ENCODE peak calls at places on chromosome 17, in ten cellular contexts. V is epithelial cell of esophagus, C is right lobe of liver, U is chondrocyte, W is colonic mucosa, G is cardiac fibroblast, I is cardiac muscle cell, B is fibroblast of villous mesenchyme, R is thoracic aorta, O is neural crest cell. M is an unnamed sample.

GRCh38 chr17:81388091-81388611 is 7.1 kb upstream of the BAHCC1 start:
- DNase-seq in V (no peak), C (no peak), U (no peak), W (no peak), G (no peak), I (no peak), B (no peak), R (no peak), O (no peak), M (no peak)

GRCh38 chr17:78735832-78736525 is 46.1 kb downstream of the CYTH1 start:
- DNase-seq in V (peak), C (no peak), U (no peak), W (peak), G (peak), I (no peak), B (peak), R (no peak), O (no peak), M (no peak)

GRCh38 chr17:81731271-81731670 is 19.2 kb downstream of the SLC25A10 start:
- DNase-seq in V (peak), C (no peak), U (no peak), W (no peak), G (peak), I (no peak), B (peak), R (no peak), O (no peak), M (no peak)

GRCh38 chr17:38844261-38844757 is 9.2 kb downstream of the RPL23 start:
- DNase-seq in V (peak), C (no peak), U (no peak), W (no peak), G (peak), I (no peak), B (peak), R (no peak), O (no peak), M (no peak)

GRCh38 chr17:18158022-18158600 is 25.5 kb upstream of the ALKBH5 start:
- DNase-seq in V (peak), C (peak), U (no peak), W (peak), G (peak), I (peak), B (peak), R (peak), O (peak), M (peak)

GRCh38 chr17:33024688-33025486 is 33.2 kb downstream of the SPACA3 start:
- DNase-seq in V (no peak), C (no peak), U (no peak), W (no peak), G (no peak), I (no peak), B (no peak), R (no peak), O (no peak), M (no peak)

GRCh38 chr17:60941028-60941427 is 263.4 kb downstream of the BCAS3 start:
- DNase-seq in V (peak), C (no peak), U (no peak), W (peak), G (peak), I (peak), B (peak), R (peak), O (no peak), M (peak)

GRCh38 chr17:63151981-63152523 is 186.0 kb downstream of the TANC2 start:
- DNase-seq in V (no peak), C (no peak), U (no peak), W (no peak), G (peak), I (peak), B (peak), R (no peak), O (no peak), M (no peak)

GRCh38 chr17:78970834-78971763 is 8.6 kb downstream of the LGALS3BP start:
- DNase-seq in V (peak), C (peak), U (no peak), W (peak), G (peak), I (peak), B (peak), R (peak), O (peak), M (peak)

GRCh38 chr17:14856156-14856555 is 409.0 kb downstream of the PMP22 start:
- DNase-seq in V (no peak), C (no peak), U (no peak), W (no peak), G (no peak), I (no peak), B (no peak), R (no peak), O (no peak), M (no peak)

GRCh38 chr17:8158267-8159031 is 4.3 kb downstream of the VAMP2 start:
- DNase-seq in V (peak), C (peak), U (no peak), W (peak), G (peak), I (peak), B (peak), R (peak), O (peak), M (peak)

GRCh38 chr17:70357196-70357595 is 187.9 kb downstream of the KCNJ2 start:
- DNase-seq in V (no peak), C (no peak), U (no peak), W (no peak), G (no peak), I (no peak), B (no peak), R (no peak), O (no peak), M (no peak)

GRCh38 chr17:73480740-73481139 is 163.5 kb downstream of the SDK2 start:
- DNase-seq in V (no peak), C (no peak), U (no peak), W (no peak), G (no peak), I (peak), B (no peak), R (no peak), O (no peak), M (no peak)

GRCh38 chr17:78888911-78889496 is 14.0 kb downstream of the CEP295NL start:
- DNase-seq in V (no peak), C (no peak), U (no peak), W (no peak), G (no peak), I (no peak), B (no peak), R (no peak), O (no peak), M (no peak)

GRCh38 chr17:82380860-82381702 is 9.5 kb downstream of the UTS2R start:
- DNase-seq in V (no peak), C (peak), U (no peak), W (no peak), G (no peak), I (no peak), B (peak), R (no peak), O (no peak), M (no peak)

GRCh38 chr17:32382526-32383223 is 32.7 kb downstream of the ZNF207 start:
- DNase-seq in V (no peak), C (no peak), U (no peak), W (no peak), G (no peak), I (no peak), B (no peak), R (no peak), O (no peak), M (no peak)

GRCh38 chr17:66073384-66073783 is 118.5 kb downstream of the CEP112 start:
- DNase-seq in V (no peak), C (no peak), U (no peak), W (no peak), G (no peak), I (no peak), B (no peak), R (no peak), O (no peak), M (no peak)

GRCh38 chr17:49715717-49716279 is 8.0 kb upstream of the SLC35B1 start:
- DNase-seq in V (no peak), C (no peak), U (no peak), W (no peak), G (no peak), I (no peak), B (no peak), R (no peak), O (no peak), M (no peak)

DNA sequence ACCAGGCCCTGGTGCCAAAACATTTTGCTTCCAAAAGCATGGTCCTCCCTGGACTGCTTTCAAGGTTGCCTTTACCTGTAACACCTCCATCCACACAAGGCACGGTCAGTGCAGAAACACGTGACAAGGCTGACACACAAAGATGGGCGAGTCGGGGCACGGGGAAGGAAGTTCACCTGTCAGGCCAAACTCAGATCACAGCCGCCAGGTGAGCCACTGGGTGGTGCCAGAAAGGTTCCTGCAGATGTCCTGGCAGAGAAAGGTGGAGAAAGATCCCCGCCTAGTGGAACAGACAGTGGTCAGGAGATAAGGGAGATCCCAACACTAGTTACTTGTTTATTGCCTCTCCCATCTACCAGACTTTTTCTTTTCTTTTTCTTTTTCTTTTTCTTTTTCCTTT is 155.3 kb downstream of the AIPL1 start:
- DNase-seq in V (peak), C (no peak), U (no peak), W (peak), G (no peak), I (no peak), B (no peak), R (no peak), O (no peak), M (no peak)
- TF ChIP-seq CTCF in V (peak), C (no peak), U (no peak), W (peak), G (no peak), I (no peak), B (no peak), R (no peak), O (peak), M (no peak)

DNA sequence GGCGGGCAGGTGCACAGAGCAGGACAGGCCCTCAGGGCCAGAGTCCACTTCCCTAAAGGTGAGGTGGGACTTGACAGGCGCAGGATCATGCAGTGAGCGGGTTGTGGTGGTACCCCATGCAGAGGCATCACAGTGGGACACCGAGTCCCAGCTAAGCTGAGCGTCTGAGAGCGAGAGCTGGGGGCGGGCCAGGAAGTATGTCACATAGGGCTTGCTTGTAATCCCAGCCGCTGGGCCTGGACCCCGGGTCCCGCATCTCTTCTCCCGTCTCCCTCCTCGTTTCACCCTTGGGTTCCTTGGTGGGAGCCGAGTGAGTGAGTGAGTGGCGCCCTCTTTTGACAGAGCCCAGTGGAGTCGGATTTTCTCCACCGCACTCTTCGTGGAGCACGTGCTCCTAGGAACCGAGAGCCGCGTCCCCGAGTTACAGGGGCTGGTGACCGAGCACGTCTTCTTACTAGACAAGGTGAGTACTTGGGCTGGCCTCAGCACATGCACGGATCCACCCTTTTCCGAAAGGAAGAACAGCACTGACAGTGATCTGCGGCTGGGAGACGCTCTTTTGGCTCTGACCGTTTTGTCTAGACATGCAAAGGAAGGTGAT is 50.8 kb upstream of the ENDOV start:
- DNase-seq in V (peak), C (peak), U (peak), W (no peak), G (no peak), I (peak), B (peak), R (no peak), O (peak), M (peak)
- TF ChIP-seq CTCF in V (peak), C (peak), U (peak), W (no peak), G (peak), I (peak), B (peak), R (no peak), O (peak), M (no peak)

DNA sequence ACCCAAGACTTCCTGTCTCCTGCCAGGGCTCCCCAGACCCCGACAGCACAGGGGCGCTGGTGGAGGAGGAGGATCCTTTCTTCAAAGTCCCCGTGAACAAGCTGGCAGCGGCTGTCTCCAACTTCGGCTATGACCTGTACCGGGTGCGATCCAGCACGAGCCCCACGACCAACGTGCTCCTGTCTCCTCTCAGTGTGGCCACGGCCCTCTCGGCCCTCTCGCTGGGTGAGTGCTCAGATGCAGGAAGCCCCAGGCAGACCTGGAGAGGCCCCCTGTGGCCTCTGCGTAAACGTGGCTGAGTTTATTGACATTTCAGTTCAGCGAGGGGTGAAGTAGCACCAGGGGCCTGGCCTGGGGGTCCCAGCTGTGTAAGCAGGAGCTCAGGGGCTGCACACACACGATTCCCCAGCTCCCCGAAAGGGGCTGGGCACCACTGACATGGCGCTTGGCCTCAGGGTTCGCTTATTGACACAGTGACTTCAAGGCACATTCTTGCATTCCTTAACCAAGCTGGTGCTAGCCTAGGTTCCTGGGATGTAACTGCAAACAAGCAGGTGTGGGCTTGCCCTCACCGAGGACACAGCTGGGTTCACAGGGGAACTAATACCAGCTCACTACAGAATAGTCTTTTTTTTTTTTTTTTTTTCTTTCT is 8.1 kb downstream of the SERPINF1 start:
- DNase-seq in V (peak), C (no peak), U (no peak), W (no peak), G (no peak), I (no peak), B (no peak), R (no peak), O (no peak), M (no peak)
- TF ChIP-seq CTCF in V (no peak), C (no peak), U (no peak), W (no peak), G (no peak), I (no peak), B (no peak), R (no peak), O (no peak), M (no peak)

DNA sequence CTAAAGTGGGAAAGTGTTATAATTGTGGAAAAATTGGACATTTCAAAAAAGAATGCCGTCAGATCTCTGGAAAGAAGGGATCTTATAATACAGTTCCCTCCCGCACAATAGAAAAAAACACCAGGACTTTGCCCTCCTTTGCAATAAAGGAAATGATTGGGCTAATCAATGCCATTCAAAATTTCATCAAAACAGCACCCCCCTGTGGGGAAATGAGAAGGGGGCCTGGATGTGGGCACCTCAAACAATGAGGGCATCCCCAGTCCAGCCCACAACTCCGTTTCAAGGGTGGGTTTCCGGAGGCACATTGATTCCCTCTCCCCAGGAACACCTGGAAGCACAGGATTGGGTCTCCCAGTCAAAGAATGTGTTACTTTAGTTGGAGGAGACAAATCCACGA is 26.1 kb downstream of the CD300LG start:
- DNase-seq in V (no peak), C (no peak), U (no peak), W (peak), G (no peak), I (no peak), B (no peak), R (no peak), O (no peak), M (no peak)
- TF ChIP-seq CTCF in V (no peak), C (no peak), U (peak), W (no peak), G (no peak), I (no peak), B (no peak), R (no peak), O (no peak), M (no peak)

GRCh38 chr17:40123811-40124114 is 2.0 kb downstream of the MSL1 start:
- DNase-seq in V (no peak), C (no peak), U (no peak), W (no peak), G (no peak), I (no peak), B (no peak), R (no peak), O (no peak), M (no peak)

GRCh38 chr17:40122944-40123810 is 1.4 kb downstream of the MSL1 start:
- DNase-seq in V (peak), C (no peak), U (no peak), W (peak), G (peak), I (peak), B (peak), R (no peak), O (peak), M (peak)

GRCh38 chr17:40121191-40121885 is 433 bp upstream of the MSL1 start:
- DNase-seq in V (peak), C (no peak), U (no peak), W (peak), G (peak), I (peak), B (peak), R (no peak), O (peak), M (peak)

GRCh38 chr17:40121886-40122465 is at the start of gene MSL1:
- DNase-seq in V (peak), C (peak), U (no peak), W (peak), G (peak), I (peak), B (peak), R (no peak), O (peak), M (peak)

DNA sequence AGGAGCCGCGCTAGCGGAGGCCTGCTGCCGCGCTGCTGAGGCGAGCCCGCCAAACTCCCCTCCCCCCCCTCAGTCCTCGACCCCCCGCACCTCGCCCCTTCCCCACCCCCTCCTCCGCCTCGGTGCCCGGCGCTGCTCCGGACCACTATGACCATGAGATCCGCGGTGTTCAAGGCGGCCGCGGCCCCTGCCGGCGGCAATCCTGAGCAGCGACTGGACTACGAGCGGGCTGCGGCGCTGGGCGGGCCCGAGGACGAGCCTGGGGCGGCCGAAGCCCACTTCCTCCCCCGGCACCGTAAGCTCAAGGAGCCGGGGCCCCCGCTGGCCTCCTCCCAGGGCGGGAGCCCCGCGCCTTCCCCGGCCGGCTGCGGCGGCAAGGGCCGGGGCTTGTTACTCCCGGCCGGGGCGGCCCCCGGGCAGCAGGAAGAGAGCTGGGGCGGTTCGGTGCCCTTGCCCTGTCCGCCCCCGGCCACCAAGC is 734 bp downstream of the MSL1 start:
- DNase-seq in V (peak), C (peak), U (no peak), W (peak), G (peak), I (peak), B (peak), R (no peak), O (peak), M (no peak)
- TF ChIP-seq CTCF in V (no peak), C (no peak), U (peak), W (no peak), G (peak), I (no peak), B (peak), R (no peak), O (no peak), M (no peak)

M was measured in testis.